ENCODE peak calls at places on chromosomes 7 and 10, in seven cellular contexts. K is epithelial cell of esophagus, T is AG04450, I is foreskin fibroblast, D is HFFc6, W is BE2C, V is gastrocnemius medialis. G is an unnamed sample.

GRCh38 chr10:1401056-1401965 is 336.0 kb downstream of the ADARB2 start:
- DNase-seq in K (no peak), T (no peak), I (no peak), D (no peak), W (no peak), V (no peak), G (no peak)

GRCh38 chr7:99102809-99103690 is 40.9 kb downstream of the SMURF1 start:
- DNase-seq in K (peak; percentile 85), T (peak; percentile 39), I (peak; percentile 84), D (peak; percentile 76), W (no peak), V (no peak), G (no peak)

GRCh38 chr10:34780818-34781380 is 34.2 kb downstream of the PARD3 start:
- DNase-seq in K (no peak), T (no peak), I (peak; percentile 56), D (no peak), W (peak; percentile 59), V (peak; percentile 59), G (peak; percentile 89)

GRCh38 chr10:86287966-86288579 is 78.5 kb downstream of the GRID1 start:
- DNase-seq in K (no peak), T (no peak), I (no peak), D (no peak), W (peak; percentile 46), V (no peak), G (no peak)

GRCh38 chr10:124649209-124649608 is 95.0 kb downstream of the FAM53B start:
- DNase-seq in K (peak; percentile 84), T (no peak), I (peak; percentile 43), D (no peak), W (peak; percentile 64), V (peak; percentile 43), G (no peak)

GRCh38 chr7:7639847-7640220 is 718 bp upstream of the UMAD1 start:
- DNase-seq in K (peak; percentile 55), T (no peak), I (peak; percentile 32), D (peak; percentile 2), W (no peak), V (no peak), G (no peak)

GRCh38 chr10:19937989-19938388 is 121.8 kb downstream of the PLXDC2 start:
- DNase-seq in K (no peak), T (no peak), I (no peak), D (no peak), W (no peak), V (no peak), G (no peak)

GRCh38 chr10:29210469-29210868 is 78.4 kb upstream of the LYZL1 start:
- DNase-seq in K (no peak), T (no peak), I (no peak), D (no peak), W (no peak), V (no peak), G (no peak)

GRCh38 chr7:12637819-12638592 is 49.4 kb upstream of the ARL4A start:
- DNase-seq in K (no peak), T (peak; percentile 33), I (peak; percentile 63), D (no peak), W (peak; percentile 15), V (no peak), G (no peak)

GRCh38 chr10:100747826-100748231 is 2.4 kb downstream of the PAX2 start:
- DNase-seq in K (no peak), T (no peak), I (no peak), D (no peak), W (no peak), V (no peak), G (no peak)

GRCh38 chr7:26368542-26368941 is 76.9 kb downstream of the SNX10 start:
- DNase-seq in K (no peak), T (no peak), I (peak; percentile 38), D (peak; percentile 10), W (no peak), V (no peak), G (no peak)

GRCh38 chr10:42475168-42476098 is 162.9 kb downstream of the ZNF33B start:
- DNase-seq in K (peak; percentile 2), T (no peak), I (peak; percentile 83), D (peak; percentile 58), W (peak; percentile 79), V (no peak), G (peak; percentile 14)

GRCh38 chr7:148356303-148356702 is 234.3 kb upstream of the C7orf33 start:
- DNase-seq in K (no peak), T (no peak), I (no peak), D (no peak), W (no peak), V (peak; percentile 33), G (peak; percentile 82)

GRCh38 chr7:70356324-70356797 is 758.1 kb downstream of the AUTS2 start:
- DNase-seq in K (no peak), T (no peak), I (no peak), D (no peak), W (no peak), V (no peak), G (no peak)

GRCh38 chr10:124500767-124501166 is 39.1 kb downstream of the LHPP start:
- DNase-seq in K (no peak), T (no peak), I (no peak), D (no peak), W (no peak), V (no peak), G (no peak)

GRCh38 chr10:83127942-83128575 is 1011.2 kb upstream of the GHITM start:
- DNase-seq in K (peak; percentile 9), T (no peak), I (no peak), D (no peak), W (peak; percentile 7), V (no peak), G (no peak)

GRCh38 chr7:150879345-150879744 is 27.0 kb downstream of the AOC1 start:
- DNase-seq in K (no peak), T (no peak), I (no peak), D (no peak), W (no peak), V (no peak), G (no peak)

GRCh38 chr7:150514748-150515222 is at the start of gene GIMAP7:
- DNase-seq in K (no peak), T (no peak), I (no peak), D (no peak), W (no peak), V (no peak), G (no peak)

GRCh38 chr7:79421751-79422150 is 31.7 kb downstream of the MAGI2 start:
- DNase-seq in K (no peak), T (no peak), I (no peak), D (no peak), W (no peak), V (no peak), G (no peak)

GRCh38 chr10:57696641-57697040 is 571.1 kb downstream of the IPMK start:
- DNase-seq in K (peak; percentile 80), T (no peak), I (peak; percentile 85), D (peak; percentile 89), W (no peak), V (no peak), G (no peak)

GRCh38 chr10:122492955-122493597 is 31.7 kb downstream of the HTRA1 start:
- DNase-seq in K (no peak), T (no peak), I (peak; percentile 85), D (no peak), W (no peak), V (no peak), G (no peak)

GRCh38 chr7:92415225-92415624 is 32.1 kb upstream of the GATAD1 start:
- DNase-seq in K (peak; percentile 27), T (peak; percentile 3), I (no peak), D (no peak), W (no peak), V (no peak), G (no peak)

GRCh38 chr7:71106226-71106625 is 25.7 kb upstream of the GALNT17 start:
- DNase-seq in K (no peak), T (no peak), I (no peak), D (no peak), W (no peak), V (no peak), G (no peak)

GRCh38 chr7:27636326-27637006 is 26.2 kb downstream of the HIBADH start:
- DNase-seq in K (no peak), T (no peak), I (no peak), D (no peak), W (no peak), V (no peak), G (no peak)

GRCh38 chr10:125694874-125695273 is 11.9 kb upstream of the TEX36 start:
- DNase-seq in K (peak; percentile 37), T (peak; percentile 38), I (peak; percentile 74), D (peak; percentile 94), W (no peak), V (no peak), G (no peak)

GRCh38 chr10:114869500-114869899 is 47.9 kb downstream of the FHIP2A start:
- DNase-seq in K (no peak), T (no peak), I (peak; percentile 85), D (peak; percentile 73), W (no peak), V (no peak), G (no peak)

GRCh38 chr7:87785368-87785995 is 90.7 kb downstream of the SLC25A40 start:
- DNase-seq in K (no peak), T (no peak), I (no peak), D (no peak), W (no peak), V (no peak), G (no peak)

GRCh38 chr7:87779806-87780205 is 96.4 kb downstream of the SLC25A40 start:
- DNase-seq in K (no peak), T (no peak), I (no peak), D (no peak), W (no peak), V (no peak), G (no peak)

GRCh38 chr7:87784424-87784823 is 91.7 kb downstream of the SLC25A40 start:
- DNase-seq in K (peak; percentile 15), T (no peak), I (peak; percentile 15), D (no peak), W (no peak), V (no peak), G (no peak)
- TF ChIP-seq CTCF in K (no peak), T (no peak), I (no peak), D (no peak), W (no peak), V (no peak), G (no peak)

GRCh38 chr10:13309792-13310191 is 9.9 kb upstream of the PHYH start:
- DNase-seq in K (no peak), T (no peak), I (no peak), D (no peak), W (no peak), V (no peak), G (no peak)
- TF ChIP-seq CTCF in K (no peak), T (no peak), I (no peak), D (no peak), W (no peak), V (no peak), G (no peak)

GRCh38 chr7:136213012-136213411 is 235.9 kb upstream of the MTPN start:
- DNase-seq in K (no peak), T (no peak), I (no peak), D (no peak), W (no peak), V (no peak), G (no peak)

DNA sequence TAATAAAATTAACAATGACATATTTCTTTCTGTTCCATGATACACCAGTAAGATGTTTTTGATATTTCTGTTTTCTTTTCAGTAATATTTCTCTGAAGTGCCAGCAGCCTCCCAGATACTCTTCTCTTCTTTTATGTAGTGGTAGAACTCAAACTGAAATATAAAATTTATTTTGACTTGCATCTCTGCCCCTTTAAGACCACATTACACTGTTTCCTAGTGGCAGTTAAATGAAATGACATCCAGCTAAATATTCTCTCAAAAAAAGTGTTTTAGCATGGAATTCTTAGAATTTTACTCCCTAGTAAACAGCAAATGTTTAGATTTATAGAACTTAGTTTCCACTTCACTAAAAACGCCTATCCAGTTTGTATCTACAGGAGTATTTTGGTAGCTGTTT is 237.2 kb upstream of the MTPN start:
- DNase-seq in K (no peak), T (no peak), I (no peak), D (no peak), W (no peak), V (no peak), G (no peak)
- TF ChIP-seq CTCF in K (no peak), T (peak; percentile 30), I (no peak), D (peak; percentile 38), W (peak; percentile 22), V (no peak), G (no peak)

GRCh38 chr7:143878884-143879283 is 23.1 kb downstream of the TCAF1 start:
- DNase-seq in K (no peak), T (no peak), I (no peak), D (no peak), W (peak; percentile 65), V (no peak), G (no peak)
- TF ChIP-seq CTCF in K (no peak), T (peak; percentile 3), I (no peak), D (peak; percentile 11), W (peak; percentile 64), V (no peak), G (no peak)

G was measured in psoas muscle.